ENCODE peak calls at places on chromosomes 4 and X, in nine cellular contexts. K is keratinocyte, I is lung, Q is right cardiac atrium, P is cardiac fibroblast, J is tibial nerve, B is K562, Z is AG10803, N is dorsolateral prefrontal cortex. X is an unnamed sample.

GRCh38 chr4:2368779-2369437 is 49.5 kb downstream of the ZFYVE28 start:
- DNase-seq in K (no peak), I (no peak), Q (no peak), P (no peak), J (no peak), B (no peak), Z (no peak), N (peak; percentile 12), X (no peak)

GRCh38 chr4:47031713-47032404 is 492 bp downstream of the GABRB1 start:
- DNase-seq in K (no peak), I (no peak), Q (no peak), P (peak; percentile 2), J (no peak), B (no peak), Z (no peak), N (peak; percentile 55), X (no peak)

GRCh38 chrX:10173331-10173900 is 16.6 kb downstream of the CLCN4 start:
- DNase-seq in K (peak; percentile 42), I (no peak), Q (no peak), P (peak; percentile 93), J (no peak), B (peak; percentile 59), Z (peak; percentile 77), N (no peak), X (peak; percentile 94)

GRCh38 chrX:25131055-25131454 is 115.3 kb upstream of the ARX start:
- DNase-seq in K (no peak), I (no peak), Q (no peak), P (no peak), J (no peak), B (no peak), Z (no peak), N (no peak), X (no peak)

GRCh38 chrX:115525486-115525885 is 35.5 kb upstream of the PLS3 start:
- DNase-seq in K (no peak), I (peak; percentile 60), Q (no peak), P (no peak), J (no peak), B (no peak), Z (no peak), N (no peak), X (no peak)

GRCh38 chr4:60432911-60433310 is 767.2 kb upstream of the ADGRL3 start:
- DNase-seq in K (no peak), I (no peak), Q (no peak), P (no peak), J (no peak), B (no peak), Z (no peak), N (no peak), X (no peak)

GRCh38 chr4:140343303-140343702 is 30.1 kb upstream of the SCOC start:
- DNase-seq in K (no peak), I (peak; percentile 81), Q (no peak), P (peak; percentile 45), J (no peak), B (no peak), Z (no peak), N (no peak), X (no peak)

GRCh38 chr4:137981277-137981676 is 260.9 kb downstream of the SLC7A11 start:
- DNase-seq in K (no peak), I (no peak), Q (no peak), P (peak; percentile 47), J (no peak), B (no peak), Z (peak; percentile 35), N (no peak), X (peak; percentile 30)

GRCh38 chr4:108141213-108142045 is 27.3 kb downstream of the LEF1 start:
- DNase-seq in K (no peak), I (no peak), Q (no peak), P (no peak), J (no peak), B (no peak), Z (peak; percentile 21), N (no peak), X (no peak)

GRCh38 chrX:40149286-40150175 is 51.8 kb upstream of the BCOR start:
- DNase-seq in K (no peak), I (no peak), Q (no peak), P (no peak), J (no peak), B (no peak), Z (no peak), N (no peak), X (no peak)
- H3K4me3 ChIP-seq in K (no peak overlapping the region), I (no peak overlapping the region), Q (no peak overlapping the region), P (no peak overlapping the region), J (no peak overlapping the region), B (no peak overlapping the region), Z (no peak overlapping the region), N (no peak overlapping the region), X (no peak overlapping the region)

GRCh38 chrX:56802921-56803848 is 74.1 kb downstream of the NBDY start:
- DNase-seq in K (no peak), I (peak; percentile 81), Q (peak; percentile 93), P (peak; percentile 75), J (peak; percentile 22), B (peak; percentile 20), Z (peak; percentile 45), N (peak; percentile 92), X (peak; percentile 81)

GRCh38 chrX:56798866-56799864 is 70.1 kb downstream of the NBDY start:
- DNase-seq in K (no peak), I (peak; percentile 52), Q (no peak), P (no peak), J (no peak), B (no peak), Z (no peak), N (no peak), X (peak; percentile 8)

GRCh38 chrX:56802428-56802827 is 73.4 kb downstream of the NBDY start:
- DNase-seq in K (no peak), I (no peak), Q (no peak), P (no peak), J (no peak), B (no peak), Z (no peak), N (no peak), X (no peak)

GRCh38 chrX:56800307-56800706 is 71.3 kb downstream of the NBDY start:
- DNase-seq in K (no peak), I (no peak), Q (no peak), P (no peak), J (no peak), B (no peak), Z (no peak), N (no peak), X (no peak)

DNA sequence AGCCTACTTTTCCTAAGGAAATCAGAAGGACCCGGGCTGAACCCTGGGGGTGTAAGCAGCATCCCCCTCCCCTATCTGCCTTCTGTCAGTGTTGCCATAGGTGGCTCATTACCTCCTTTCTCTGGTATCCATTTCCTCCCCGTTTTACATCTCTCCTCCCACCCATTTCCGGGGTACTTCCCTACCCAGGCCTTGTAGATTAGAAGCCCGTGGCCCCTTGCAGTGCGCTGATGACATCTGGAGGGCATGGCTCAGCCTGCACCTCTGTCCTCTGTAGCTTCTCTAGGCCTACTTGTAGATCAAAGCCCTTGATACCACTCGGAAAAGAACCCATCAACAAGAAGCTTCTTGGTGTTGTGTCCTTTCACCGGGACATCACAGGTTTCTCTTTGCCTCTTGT is 71.8 kb downstream of the NBDY start:
- DNase-seq in K (no peak), I (no peak), Q (no peak), P (no peak), J (no peak), B (no peak), Z (no peak), N (no peak), X (peak; percentile 11)
- H3K4me3 ChIP-seq in K (no peak overlapping the region), I (no peak overlapping the region), Q (no peak overlapping the region), P (no peak overlapping the region), J (no peak overlapping the region), B (no peak overlapping the region), Z (no peak overlapping the region), N (no peak overlapping the region), X (no peak overlapping the region)

DNA sequence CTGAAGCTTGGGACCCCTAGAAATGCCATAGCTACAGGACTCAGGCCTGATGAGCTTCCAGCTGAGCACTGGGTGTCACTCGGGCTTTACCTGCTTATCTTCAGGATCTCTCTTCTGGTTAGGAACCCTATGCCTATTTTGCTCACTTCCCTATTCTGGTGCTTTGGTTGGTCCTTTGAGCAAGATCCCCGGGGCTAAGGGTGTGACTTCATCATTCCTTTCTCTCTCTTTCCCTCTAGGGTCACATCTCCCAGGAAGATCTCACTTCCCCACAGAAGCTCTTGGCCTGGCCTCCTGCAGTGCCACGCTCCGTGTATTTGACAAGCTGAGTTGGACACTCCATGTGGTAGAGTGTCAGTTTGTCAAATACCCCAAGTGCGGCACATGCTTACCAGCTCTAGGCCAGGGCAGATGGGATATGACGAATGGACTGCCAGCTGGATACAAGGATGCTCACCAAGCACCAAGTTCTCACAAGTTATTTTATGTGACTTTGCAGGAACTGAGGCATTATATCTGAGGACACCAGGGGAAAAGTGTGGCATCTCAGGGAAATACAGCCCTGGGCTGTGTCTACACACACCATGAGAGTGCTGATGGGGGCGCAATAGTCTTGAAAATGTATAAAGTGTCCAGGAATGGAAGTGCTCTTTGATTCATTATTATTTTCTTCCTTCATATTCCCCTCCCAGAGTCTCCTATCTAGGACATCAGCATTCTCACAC is 21.1 kb downstream of the VSIG4 start:
- DNase-seq in K (no peak), I (no peak), Q (no peak), P (no peak), J (no peak), B (no peak), Z (no peak), N (no peak), X (no peak)
- H3K4me3 ChIP-seq in K (no peak overlapping the region), I (no peak overlapping the region), Q (no peak overlapping the region), P (no peak overlapping the region), J (no peak overlapping the region), B (peak overlapping the region; percentile 55), Z (no peak overlapping the region), N (no peak overlapping the region), X (no peak overlapping the region)

DNA sequence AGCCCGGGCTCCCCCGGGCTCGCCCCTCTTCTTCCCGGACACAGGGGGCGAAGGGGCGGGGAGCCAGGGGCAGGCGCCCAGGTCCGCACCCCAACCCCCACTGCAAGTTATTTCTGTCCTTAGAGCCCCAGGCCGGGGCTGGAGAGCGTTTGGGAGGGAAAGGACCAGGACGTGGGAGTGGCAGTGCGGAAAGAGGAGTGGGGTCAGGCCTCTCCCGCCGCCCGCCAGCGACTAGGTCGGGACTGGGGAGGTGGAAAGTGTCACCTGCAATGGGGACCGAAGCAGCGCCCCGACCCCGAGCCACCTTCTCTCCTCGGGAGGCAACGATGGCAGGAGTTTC is 351 bp downstream of the CCDC160 start:
- DNase-seq in K (no peak), I (no peak), Q (no peak), P (no peak), J (no peak), B (no peak), Z (no peak), N (no peak), X (no peak)
- H3K4me3 ChIP-seq in K (no peak overlapping the region), I (peak overlapping the region; percentile 4), Q (peak overlapping the region; percentile 47), P (peak overlapping the region; percentile 30), J (peak overlapping the region; percentile 57), B (no peak overlapping the region), Z (peak overlapping the region; percentile 3), N (peak overlapping the region; percentile 54), X (peak overlapping the region; percentile 46)

X was measured in fibroblast of villous mesenchyme.